ENCODE peak calls at places on chromosomes 2 and 18, in four cellular contexts. One of them, this sample, is unnamed.

GRCh38 chr2:177572236-177572671 is 179.7 kb downstream of the AGPS start:
- DNase-seq in EL: peak; percentile 12
- DNase-seq in GM04503: no peak
- DNase-seq in caudate nucleus: no peak
- DNase-seq in this sample: no peak

GRCh38 chr2:150997702-150998480 is 263.8 kb downstream of the RBM43 start:
- DNase-seq in EL: peak; percentile 1
- DNase-seq in GM04503: peak; percentile 89
- DNase-seq in caudate nucleus: no peak
- DNase-seq in this sample: peak; percentile 95

GRCh38 chr2:238087211-238087610 is 12.9 kb upstream of the ESPNL start:
- DNase-seq in EL: no peak
- DNase-seq in GM04503: no peak
- DNase-seq in caudate nucleus: no peak
- DNase-seq in this sample: no peak

GRCh38 chr2:42568431-42569115 is at the start of gene MTA3:
- DNase-seq in EL: peak; percentile 51
- DNase-seq in GM04503: no peak
- DNase-seq in caudate nucleus: no peak
- DNase-seq in this sample: no peak

GRCh38 chr2:35978218-35978617 is 377.4 kb upstream of the CRIM1 start:
- DNase-seq in EL: no peak
- DNase-seq in GM04503: no peak
- DNase-seq in caudate nucleus: no peak
- DNase-seq in this sample: no peak

GRCh38 chr2:191148766-191149165 is 2.0 kb downstream of the STAT4 start:
- DNase-seq in EL: no peak
- DNase-seq in GM04503: no peak
- DNase-seq in caudate nucleus: no peak
- DNase-seq in this sample: no peak

GRCh38 chr2:86396304-86396785 is 44.8 kb upstream of the KDM3A start:
- DNase-seq in EL: peak; percentile 10
- DNase-seq in GM04503: no peak
- DNase-seq in caudate nucleus: no peak
- DNase-seq in this sample: no peak

GRCh38 chr2:145652992-145653545 is 1133.2 kb upstream of the ZEB2 start:
- DNase-seq in EL: peak; percentile 77
- DNase-seq in GM04503: peak; percentile 73
- DNase-seq in caudate nucleus: no peak
- DNase-seq in this sample: peak; percentile 83

GRCh38 chr18:35041752-35042379 is 653 bp downstream of the MAPRE2 start:
- DNase-seq in EL: peak; percentile 33
- DNase-seq in GM04503: no peak
- DNase-seq in caudate nucleus: no peak
- DNase-seq in this sample: no peak

GRCh38 chr18:60018801-60019462 is 119.1 kb downstream of the PMAIP1 start:
- DNase-seq in EL: peak; percentile 47
- DNase-seq in GM04503: no peak
- DNase-seq in caudate nucleus: no peak
- DNase-seq in this sample: no peak

GRCh38 chr2:9388950-9389911 is 34.1 kb downstream of the ITGB1BP1 start:
- DNase-seq in EL: no peak
- DNase-seq in GM04503: no peak
- DNase-seq in caudate nucleus: no peak
- DNase-seq in this sample: no peak

GRCh38 chr2:174518397-174518796 is 31.6 kb upstream of the GPR155 start:
- DNase-seq in EL: peak; percentile 14
- DNase-seq in GM04503: no peak
- DNase-seq in caudate nucleus: no peak
- DNase-seq in this sample: no peak

GRCh38 chr2:240569523-240569997 is 1.3 kb downstream of the RNPEPL1 start:
- DNase-seq in EL: no peak
- DNase-seq in GM04503: no peak
- DNase-seq in caudate nucleus: no peak
- DNase-seq in this sample: no peak

GRCh38 chr2:99857867-99858444 is 284.4 kb downstream of the AFF3 start:
- DNase-seq in EL: no peak
- DNase-seq in GM04503: no peak
- DNase-seq in caudate nucleus: no peak
- DNase-seq in this sample: no peak

GRCh38 chr2:25165992-25166618 is 2.3 kb downstream of the POMC start:
- DNase-seq in EL: no peak
- DNase-seq in GM04503: no peak
- DNase-seq in caudate nucleus: no peak
- DNase-seq in this sample: no peak

GRCh38 chr18:4242431-4243161 is 212.5 kb downstream of the DLGAP1 start:
- DNase-seq in EL: no peak
- DNase-seq in GM04503: no peak
- DNase-seq in caudate nucleus: no peak
- DNase-seq in this sample: no peak

GRCh38 chr18:34729740-34730338 is 19.7 kb downstream of the DTNA start:
- DNase-seq in EL: no peak
- DNase-seq in GM04503: no peak
- DNase-seq in caudate nucleus: no peak
- DNase-seq in this sample: no peak

GRCh38 chr2:239778042-239778811 is 246.9 kb downstream of the NDUFA10 start:
- DNase-seq in EL: no peak
- DNase-seq in GM04503: no peak
- DNase-seq in caudate nucleus: no peak
- DNase-seq in this sample: no peak

GRCh38 chr2:112607680-112608438 is 23.4 kb downstream of the CHCHD5 start:
- DNase-seq in EL: no peak
- DNase-seq in GM04503: no peak
- DNase-seq in caudate nucleus: no peak
- DNase-seq in this sample: no peak

GRCh38 chr2:176652300-176653182 is 383.3 kb downstream of the MTX2 start:
- DNase-seq in EL: peak; percentile 67
- DNase-seq in GM04503: peak; percentile 20
- DNase-seq in caudate nucleus: no peak
- DNase-seq in this sample: peak; percentile 31

GRCh38 chr2:120189189-120189588 is 34.0 kb downstream of the TMEM185B start:
- DNase-seq in EL: no peak
- DNase-seq in GM04503: no peak
- DNase-seq in caudate nucleus: no peak
- DNase-seq in this sample: no peak

GRCh38 chr18:34595673-34596072 is 114.4 kb upstream of the DTNA start:
- DNase-seq in EL: peak; percentile 5
- DNase-seq in GM04503: no peak
- DNase-seq in caudate nucleus: no peak
- DNase-seq in this sample: no peak

GRCh38 chr2:161416633-161417427 is 733 bp downstream of the TBR1 start:
- DNase-seq in EL: no peak
- DNase-seq in GM04503: no peak
- DNase-seq in caudate nucleus: no peak
- DNase-seq in this sample: no peak

GRCh38 chr2:164847966-164848365 is 6.3 kb upstream of the COBLL1 start:
- DNase-seq in EL: no peak
- DNase-seq in GM04503: no peak
- DNase-seq in caudate nucleus: no peak
- DNase-seq in this sample: peak; percentile 36

GRCh38 chr2:109724533-109725460 is 69.3 kb upstream of the RGPD5 start:
- DNase-seq in EL: no peak
- DNase-seq in GM04503: no peak
- DNase-seq in caudate nucleus: no peak
- DNase-seq in this sample: no peak

GRCh38 chr18:47602273-47602897 is 328.1 kb downstream of the SMAD2 start:
- DNase-seq in EL: no peak
- DNase-seq in GM04503: no peak
- DNase-seq in caudate nucleus: no peak
- DNase-seq in this sample: no peak

GRCh38 chr2:239710953-239711861 is 310.4 kb upstream of the HDAC4 start:
- DNase-seq in EL: no peak
- DNase-seq in GM04503: no peak
- DNase-seq in caudate nucleus: no peak
- DNase-seq in this sample: no peak

GRCh38 chr2:127576433-127577207 is 41.1 kb downstream of the MYO7B start:
- DNase-seq in EL: peak; percentile 85
- DNase-seq in GM04503: peak; percentile 73
- DNase-seq in caudate nucleus: no peak
- DNase-seq in this sample: peak; percentile 79

GRCh38 chr18:44637210-44638051 is 43.3 kb upstream of the SETBP1 start:
- DNase-seq in EL: peak; percentile 57
- DNase-seq in GM04503: no peak
- DNase-seq in caudate nucleus: no peak
- DNase-seq in this sample: no peak

GRCh38 chr2:233179848-233180368 is 71.6 kb upstream of the ATG16L1 start:
- DNase-seq in EL: no peak
- DNase-seq in GM04503: no peak
- DNase-seq in caudate nucleus: no peak
- DNase-seq in this sample: no peak